ENCODE peak calls at places on chromosomes 11 and 22, in four cellular contexts. V is transverse colon, R is CD14-positive monocyte, B is GM12864. S is an unnamed sample.

GRCh38 chr11:22133785-22134184 is 59.1 kb upstream of the ANO5 start:
- DNase-seq in V (no peak), R (no peak), B (no peak), S (no peak)

GRCh38 chr11:48052183-48053040 is 72.1 kb downstream of the PTPRJ start:
- DNase-seq in V (peak), R (no peak), B (no peak), S (no peak)

GRCh38 chr11:11661356-11662040 is 39.7 kb upstream of the GALNT18 start:
- DNase-seq in V (no peak), R (no peak), B (no peak), S (no peak)

GRCh38 chr22:35893698-35894097 is 134.9 kb downstream of the RBFOX2 start:
- DNase-seq in V (no peak), R (no peak), B (no peak), S (no peak)

GRCh38 chr11:33321483-33321882 is 64.3 kb downstream of the HIPK3 start:
- DNase-seq in V (no peak), R (no peak), B (no peak), S (no peak)

GRCh38 chr22:17974087-17974486 is 50.3 kb downstream of the MICAL3 start:
- DNase-seq in V (no peak), R (no peak), B (no peak), S (no peak)

GRCh38 chr22:46730568-46731245 is 7.3 kb downstream of the CERK start:
- DNase-seq in V (no peak), R (no peak), B (no peak), S (no peak)

GRCh38 chr11:94885133-94885532 is 88.2 kb downstream of the CWC15 start:
- DNase-seq in V (no peak), R (no peak), B (no peak), S (no peak)

GRCh38 chr22:17724678-17725464 is 49.4 kb downstream of the BID start:
- DNase-seq in V (no peak), R (no peak), B (no peak), S (no peak)

GRCh38 chr11:72655014-72655413 is 19.2 kb downstream of the PDE2A start:
- DNase-seq in V (no peak), R (no peak), B (no peak), S (no peak)

GRCh38 chr22:28019360-28019759 is 100.3 kb upstream of the PITPNB start:
- DNase-seq in V (peak), R (no peak), B (no peak), S (peak)

GRCh38 chr11:36738292-36738861 is 140.3 kb upstream of the RAG2 start:
- DNase-seq in V (no peak), R (no peak), B (no peak), S (no peak)

GRCh38 chr11:112584674-112585073 is 324.0 kb upstream of the PLET1 start:
- DNase-seq in V (no peak), R (no peak), B (no peak), S (no peak)

GRCh38 chr11:32213223-32213622 is 122.3 kb downstream of the RCN1 start:
- DNase-seq in V (no peak), R (no peak), B (no peak), S (no peak)

GRCh38 chr22:45511847-45512261 is 9.2 kb downstream of the FBLN1 start:
- DNase-seq in V (peak), R (no peak), B (no peak), S (no peak)

GRCh38 chr11:64870176-64870892 is 8.1 kb downstream of the EHD1 start:
- DNase-seq in V (peak), R (peak), B (no peak), S (no peak)

GRCh38 chr11:126419801-126420729 is 64.6 kb downstream of the ST3GAL4 start:
- DNase-seq in V (no peak), R (no peak), B (peak), S (no peak)

GRCh38 chr22:20237480-20238440 is 30.4 kb downstream of the RTN4R start:
- DNase-seq in V (no peak), R (no peak), B (no peak), S (no peak)

GRCh38 chr22:36737776-36738175 is 34.2 kb upstream of the CACNG2 start:
- DNase-seq in V (peak), R (peak), B (no peak), S (no peak)

GRCh38 chr11:60899021-60899936 is 7.1 kb downstream of the PRPF19 start:
- DNase-seq in V (no peak), R (peak), B (no peak), S (no peak)

GRCh38 chr11:100929377-100929776 is 200.2 kb downstream of the PGR start:
- DNase-seq in V (no peak), R (no peak), B (no peak), S (no peak)

GRCh38 chr11:17256512-17256911 is 20.0 kb upstream of the NUCB2 start:
- DNase-seq in V (no peak), R (no peak), B (no peak), S (no peak)

DNA sequence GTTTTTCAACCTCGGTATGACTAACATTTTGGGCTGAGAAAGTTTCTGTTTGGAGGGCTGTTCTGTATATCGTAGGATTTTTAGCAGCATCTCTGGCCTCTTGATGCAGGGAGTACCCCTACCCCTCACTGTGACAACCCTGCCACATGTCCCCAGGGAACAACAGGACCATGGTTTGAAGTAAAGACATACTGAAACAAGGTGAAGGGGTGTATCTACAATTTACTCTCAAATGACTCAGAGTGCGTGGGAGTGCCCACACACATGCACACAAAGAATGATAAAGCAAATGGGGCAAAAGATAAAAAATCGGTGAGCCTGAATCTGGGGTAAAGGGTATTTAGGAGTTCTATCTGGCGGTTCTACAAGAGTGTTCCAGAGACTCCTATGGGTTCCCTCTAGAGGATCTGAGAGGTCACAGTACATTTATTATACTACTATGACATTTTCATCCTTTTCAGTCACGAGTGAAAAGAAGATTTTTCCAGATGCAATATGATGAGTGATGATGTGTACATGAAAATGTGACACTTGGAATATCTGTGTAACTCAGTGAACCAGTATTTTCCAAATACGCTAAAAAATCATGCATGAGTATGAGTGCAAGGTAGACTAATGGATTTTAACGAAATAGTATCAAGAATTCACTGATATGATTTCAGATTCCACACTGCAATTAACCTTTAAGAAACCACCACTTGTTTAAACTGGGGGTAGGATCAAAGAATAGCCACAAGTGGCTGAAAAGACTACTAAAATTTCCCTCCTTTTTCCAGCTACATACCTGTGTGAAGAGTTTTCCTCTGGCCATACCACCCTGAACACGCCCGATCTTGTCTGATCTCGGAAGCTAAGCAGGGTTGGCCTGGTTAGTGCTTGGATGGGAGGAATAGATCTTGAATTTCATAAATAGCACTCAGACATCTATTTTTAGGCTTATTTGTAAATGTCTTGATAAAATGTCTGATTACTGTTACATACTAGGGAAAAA is 56.3 kb upstream of the YPEL1 start:
- DNase-seq in V (no peak), R (no peak), B (peak), S (no peak)
- TF ChIP-seq CTCF in V (no peak), R (no peak), B (no peak), S (no peak)

GRCh38 chr11:59112494-59112893 is 5.5 kb downstream of the FAM111B start:
- DNase-seq in V (no peak), R (no peak), B (no peak), S (no peak)

GRCh38 chr11:59102259-59102765 is 4.7 kb upstream of the FAM111B start:
- DNase-seq in V (peak), R (peak), B (peak), S (no peak)

GRCh38 chr11:59106363-59107336 is at the start of gene FAM111B:
- DNase-seq in V (peak), R (peak), B (peak), S (peak)
- TF ChIP-seq CTCF in V (no peak), R (no peak), B (no peak), S (peak)

GRCh38 chr11:102017029-102017428 is 30.2 kb upstream of the CFAP300 start:
- DNase-seq in V (no peak), R (no peak), B (no peak), S (no peak)
- TF ChIP-seq CTCF in V (no peak), R (no peak), B (no peak), S (no peak)

DNA sequence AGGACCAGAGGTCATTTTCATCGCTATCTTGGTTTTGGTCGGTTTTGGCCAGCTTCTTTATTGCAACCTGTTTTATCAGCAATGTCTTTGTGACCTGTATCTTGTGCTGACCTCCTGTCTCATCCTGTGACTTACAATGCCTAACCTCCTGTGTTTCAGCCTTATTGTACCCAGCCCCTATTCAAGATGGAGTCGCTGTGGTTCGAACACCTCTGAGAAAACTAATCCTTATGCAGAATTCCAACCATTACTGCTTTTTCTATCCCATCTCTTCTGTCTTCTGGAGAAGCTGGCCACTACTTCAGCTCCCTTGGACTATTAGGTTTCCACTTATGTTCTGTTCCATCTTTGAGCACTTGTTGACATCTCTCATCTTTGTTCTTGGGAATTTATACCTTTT is 62.6 kb downstream of the METTL15 start:
- DNase-seq in V (no peak), R (no peak), B (no peak), S (no peak)
- TF ChIP-seq CTCF in V (no peak), R (no peak), B (no peak), S (no peak)

S was measured in chondrocyte.